ENCODE peak calls at places on chromosomes 1 and 21, in four cellular contexts. I is stomach, C is AG04450, U is neural progenitor cell. P is an unnamed sample.

GRCh38 chr1:207853372-207853757 is 57.6 kb downstream of the CD34 start:
- DNase-seq in I (no peak), C (no peak), U (no peak), P (no peak)

GRCh38 chr1:202143768-202144509 is 598 bp downstream of the ARL8A start:
- DNase-seq in I (no peak), C (no peak), U (peak), P (peak)

GRCh38 chr1:183277821-183278735 is 92.0 kb downstream of the LAMC2 start:
- DNase-seq in I (peak), C (no peak), U (no peak), P (no peak)

GRCh38 chr21:45405819-45406762 is 1.1 kb downstream of the COL18A1 start:
- DNase-seq in I (no peak), C (no peak), U (peak), P (peak)

GRCh38 chr1:13732971-13733667 is 33.1 kb downstream of the PRDM2 start:
- DNase-seq in I (no peak), C (no peak), U (no peak), P (peak)

GRCh38 chr1:221806984-221807383 is 65.1 kb upstream of the DUSP10 start:
- DNase-seq in I (no peak), C (no peak), U (no peak), P (no peak)

GRCh38 chr1:184595609-184596008 is 159.0 kb downstream of the EDEM3 start:
- DNase-seq in I (no peak), C (peak), U (no peak), P (no peak)

GRCh38 chr21:33078907-33079582 is 9.1 kb downstream of the OLIG1 start:
- DNase-seq in I (no peak), C (peak), U (no peak), P (peak)

GRCh38 chr1:40014812-40015594 is 25.5 kb upstream of the CAP1 start:
- DNase-seq in I (no peak), C (peak), U (no peak), P (no peak)

GRCh38 chr21:43717967-43718871 is 710 bp upstream of the PDXK start:
- DNase-seq in I (no peak), C (no peak), U (no peak), P (peak)

GRCh38 chr21:43719748-43720538 is 1.0 kb downstream of the PDXK start:
- DNase-seq in I (peak), C (no peak), U (peak), P (no peak)

GRCh38 chr21:43720539-43721224 is 1.8 kb downstream of the PDXK start:
- DNase-seq in I (no peak), C (no peak), U (no peak), P (no peak)

GRCh38 chr21:43717166-43717853 is 1.6 kb upstream of the PDXK start:
- DNase-seq in I (no peak), C (no peak), U (no peak), P (no peak)

DNA sequence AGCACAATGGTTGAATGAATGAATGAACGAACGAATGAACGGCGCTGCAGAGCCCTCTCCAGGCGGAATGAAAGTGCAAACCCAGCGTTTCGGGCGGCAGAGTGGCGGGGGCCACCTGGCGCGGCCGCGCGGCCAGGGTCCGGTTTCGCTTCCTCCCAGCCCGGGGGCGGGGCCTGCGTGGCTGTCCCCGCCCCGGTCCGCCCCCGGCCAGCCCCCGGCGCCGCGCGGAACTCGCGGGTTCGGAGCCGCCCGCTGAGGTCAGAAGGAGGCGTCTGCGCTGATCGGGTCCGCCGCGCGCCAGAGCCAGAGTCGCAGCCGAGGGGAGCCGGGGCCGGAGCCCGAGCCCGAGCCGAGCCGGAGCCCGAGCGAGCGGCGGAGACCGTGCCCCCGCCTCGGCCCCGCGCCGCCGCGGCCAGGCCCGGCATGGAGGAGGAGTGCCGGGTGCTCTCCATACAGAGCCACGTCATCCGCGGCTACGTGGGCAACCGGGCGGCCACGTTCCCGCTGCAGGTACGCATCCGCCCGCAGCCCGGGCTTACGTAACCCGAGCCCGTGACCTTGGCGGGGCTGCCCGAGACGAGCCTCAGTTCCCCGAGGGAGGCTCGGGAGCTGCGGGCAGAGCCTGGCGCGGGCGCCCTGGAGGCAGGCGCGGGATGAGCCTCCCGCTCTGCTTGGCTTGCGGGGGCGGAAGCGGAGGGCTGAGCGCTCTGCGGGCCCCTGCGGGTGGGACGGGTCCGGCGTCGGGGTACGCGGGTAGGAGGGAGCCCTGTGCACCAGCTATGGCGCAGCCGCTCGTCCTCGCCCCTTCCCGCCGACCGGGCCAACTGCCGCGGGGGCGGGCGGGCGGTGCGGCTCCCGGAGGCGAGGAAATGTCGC is at the start of gene PDXK:
- DNase-seq in I (peak), C (no peak), U (peak), P (peak)
- TF ChIP-seq CTCF in I (no peak), C (no peak), U (peak), P (no peak)

DNA sequence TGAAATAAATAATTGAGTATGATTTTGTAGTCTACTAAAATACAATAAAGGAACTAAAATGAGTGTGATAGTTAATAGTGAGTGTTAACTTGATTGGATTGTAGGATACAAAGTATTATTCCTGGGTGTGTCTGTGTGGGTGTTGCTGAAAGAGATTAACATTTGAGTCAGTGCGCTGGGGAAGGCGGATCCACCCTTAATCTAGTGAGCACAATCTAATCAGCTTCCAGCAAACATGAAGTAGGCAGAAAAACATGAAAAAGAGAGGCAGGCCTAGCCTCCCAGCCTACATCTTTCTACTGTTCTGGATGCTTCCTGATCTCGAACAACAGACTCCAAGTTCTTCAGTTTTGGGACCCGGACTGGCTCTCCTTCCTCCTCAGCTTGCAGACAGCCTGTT is 1716.6 kb downstream of the MRPL39 start:
- DNase-seq in I (peak), C (no peak), U (no peak), P (no peak)
- TF ChIP-seq CTCF in I (no peak), C (no peak), U (no peak), P (no peak)

DNA sequence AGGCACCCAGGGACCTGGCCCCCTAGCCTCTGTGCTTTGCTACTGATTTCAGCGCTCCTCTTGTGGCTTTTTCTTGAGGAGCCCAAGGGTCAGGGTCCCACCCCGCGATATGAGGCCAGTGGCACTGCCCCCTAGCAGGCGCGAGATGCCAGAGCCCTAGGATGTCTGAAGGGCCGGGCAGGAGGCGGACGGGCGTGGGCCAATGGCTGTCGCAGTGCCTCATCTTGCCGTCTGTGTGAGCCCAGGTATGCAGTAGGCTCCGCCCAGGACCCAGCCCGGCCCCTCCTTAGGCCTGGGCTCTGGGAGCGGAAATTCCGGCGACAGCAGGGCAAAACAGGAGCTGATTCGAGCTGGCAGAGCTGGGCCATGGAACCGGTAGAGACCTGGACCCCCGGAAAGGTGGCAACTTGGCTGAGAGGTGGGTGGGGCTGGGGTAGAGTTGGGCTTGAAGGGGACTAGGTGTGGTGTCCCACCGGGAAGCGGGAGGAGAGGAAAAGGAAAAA is at the start of gene CNKSR1:
- DNase-seq in I (peak), C (no peak), U (peak), P (no peak)
- TF ChIP-seq CTCF in I (no peak), C (no peak), U (peak), P (no peak)

GRCh38 chr1:162939035-162939434 is 78.1 kb upstream of the CCDC190 start:
- DNase-seq in I (no peak), C (no peak), U (no peak), P (no peak)
- TF ChIP-seq CTCF in I (no peak), C (peak), U (no peak), P (no peak)

GRCh38 chr1:102852583-102852982 is 255.7 kb downstream of the COL11A1 start:
- DNase-seq in I (no peak), C (no peak), U (peak), P (no peak)
- TF ChIP-seq CTCF in I (no peak), C (peak), U (peak), P (no peak)

P was measured in activated CD8-positive, alpha-beta T cell treated with anti-CD3 and anti-CD28 coated beads for 36 hours.